ENCODE peak calls at places on chromosomes 2 and 18, in ten cellular contexts. Q, F, R, M, O, B, H, A, G and V are unnamed samples.

GRCh38 chr2:241014764-241015163 is 16.3 kb downstream of the SNED1 start:
- DNase-seq in O (no peak), F (no peak), A (no peak), H (no peak), G (no peak), R (no peak), M (no peak), B (no peak), Q (no peak), V (no peak)

GRCh38 chr2:240739797-240740196 is 48.1 kb downstream of the AQP12A start:
- DNase-seq in H (no peak), F (no peak), R (no peak), M (peak), A (no peak), G (no peak), Q (no peak), B (no peak), O (no peak), V (no peak)

GRCh38 chr18:39840406-39840805 is 2114.6 kb upstream of the PIK3C3 start:
- DNase-seq in G (no peak), Q (no peak), A (no peak), H (peak), F (no peak), O (no peak), B (no peak), R (no peak), M (no peak), V (no peak)

GRCh38 chr18:13449651-13450050 is 231.1 kb downstream of the LDLRAD4 start:
- DNase-seq in B (no peak), H (no peak), O (no peak), R (no peak), Q (no peak), M (no peak), A (no peak), G (no peak), F (no peak), V (no peak)

GRCh38 chr2:109126501-109126860 is 2.5 kb upstream of the SH3RF3 start:
- DNase-seq in R (no peak), A (no peak), Q (no peak), B (no peak), M (no peak), G (peak), H (no peak), O (peak), F (no peak), V (no peak)

GRCh38 chr2:15749460-15750432 is 158.1 kb downstream of the DDX1 start:
- DNase-seq in G (no peak), M (no peak), H (no peak), O (no peak), Q (no peak), A (no peak), B (no peak), F (no peak), R (no peak), V (no peak)

GRCh38 chr2:111904726-111905476 is 6.5 kb downstream of the MERTK start:
- DNase-seq in M (no peak), F (no peak), O (no peak), A (no peak), B (no peak), R (no peak), H (peak), Q (no peak), G (no peak), V (no peak)

GRCh38 chr2:174247474-174248186 is 702 bp downstream of the OLA1 start:
- DNase-seq in G (peak), O (no peak), A (no peak), B (peak), F (no peak), Q (no peak), M (no peak), H (peak), R (peak), V (no peak)

GRCh38 chr2:26340831-26341230 is 5.1 kb upstream of the SELENOI start:
- DNase-seq in O (no peak), R (no peak), G (no peak), F (no peak), Q (no peak), H (no peak), B (no peak), A (no peak), M (no peak), V (no peak)

GRCh38 chr2:201308914-201309313 is 48.2 kb downstream of the FLACC1 start:
- DNase-seq in A (no peak), B (no peak), F (no peak), M (no peak), H (no peak), O (no peak), Q (no peak), R (no peak), G (no peak), V (no peak)

GRCh38 chr2:24820175-24820513 is 26.9 kb downstream of the CENPO start:
- DNase-seq in M (no peak), Q (no peak), G (no peak), H (no peak), O (no peak), R (no peak), F (no peak), A (no peak), B (no peak), V (no peak)

GRCh38 chr2:234802071-234802844 is 149.6 kb upstream of the SH3BP4 start:
- DNase-seq in F (no peak), Q (no peak), A (no peak), B (no peak), M (no peak), R (no peak), G (no peak), H (no peak), O (no peak), V (no peak)

GRCh38 chr2:237697586-237698337 is 70.4 kb downstream of the LRRFIP1 start:
- DNase-seq in B (no peak), R (no peak), G (no peak), O (no peak), F (no peak), H (peak), M (no peak), Q (no peak), A (no peak), V (no peak)

GRCh38 chr18:21167641-21168372 is 56.2 kb upstream of the ROCK1 start:
- DNase-seq in R (no peak), B (peak), G (no peak), F (peak), Q (no peak), H (peak), A (peak), M (no peak), O (peak), V (peak)

GRCh38 chr2:205323929-205324328 is 358.4 kb upstream of the NRP2 start:
- DNase-seq in G (no peak), A (no peak), M (no peak), H (no peak), O (no peak), F (no peak), Q (no peak), R (no peak), B (no peak), V (no peak)

GRCh38 chr2:38075436-38076249 is at the start of gene CYP1B1:
- DNase-seq in Q (no peak), G (no peak), O (no peak), B (peak), F (peak), M (no peak), H (no peak), R (no peak), A (no peak), V (no peak)

GRCh38 chr2:171610824-171611223 is 76.4 kb upstream of the DYNC1I2 start:
- DNase-seq in G (no peak), B (no peak), R (no peak), O (no peak), A (no peak), H (no peak), F (no peak), Q (no peak), M (no peak), V (no peak)

GRCh38 chr2:233436191-233436581 is 81.9 kb downstream of the DGKD start:
- DNase-seq in Q (no peak), M (no peak), O (no peak), F (no peak), G (no peak), B (no peak), H (no peak), A (no peak), R (no peak), V (no peak)

GRCh38 chr2:170493698-170494097 is 221.4 kb upstream of the SP5 start:
- DNase-seq in M (no peak), R (no peak), A (no peak), B (no peak), F (no peak), H (no peak), O (no peak), G (no peak), Q (no peak), V (no peak)

GRCh38 chr18:49072524-49072934 is 121.8 kb upstream of the SMAD7 start:
- DNase-seq in R (no peak), A (no peak), M (no peak), H (no peak), Q (no peak), G (no peak), B (peak), F (no peak), O (no peak), V (no peak)

GRCh38 chr2:27185331-27186026 is 26.4 kb upstream of the ATRAID start:
- DNase-seq in B (no peak), R (peak), A (no peak), M (no peak), F (no peak), H (no peak), G (peak), O (peak), Q (no peak), V (no peak)